ENCODE peak calls at places on chromosomes 12 and 14, in seven cellular contexts. Z is HepG2; S is ascending aorta; E is testis; C is K562; I is H1; V is CD8-positive, alpha-beta T cell. P is an unnamed sample.
A peak's percentile ranks its signal among the peaks of the same experiment; 100 is the strongest.

GRCh38 chr14:96592591-96593388 is 90.6 kb downstream of the PAPOLA start:
- DNase-seq in Z (peak; percentile 10), S (no peak), E (peak; percentile 70), C (peak; percentile 57), I (peak; percentile 21), V (peak; percentile 18), P (peak; percentile 84)

GRCh38 chr14:55151601-55152000 is 22.5 kb downstream of the LGALS3 start:
- DNase-seq in Z (no peak), S (no peak), E (no peak), C (no peak), I (no peak), V (no peak), P (no peak)

GRCh38 chr14:68397827-68398226 is 395.0 kb downstream of the ZFP36L1 start:
- DNase-seq in Z (no peak), S (no peak), E (no peak), C (no peak), I (no peak), V (no peak), P (peak; percentile 74)

GRCh38 chr12:79409562-79409961 is 281.2 kb downstream of the PAWR start:
- DNase-seq in Z (no peak), S (no peak), E (peak; percentile 22), C (no peak), I (no peak), V (no peak), P (no peak)

GRCh38 chr14:78933948-78934524 is 763.9 kb downstream of the NRXN3 start:
- DNase-seq in Z (peak; percentile 12), S (no peak), E (no peak), C (peak; percentile 13), I (no peak), V (no peak), P (no peak)

GRCh38 chr14:68549966-68550705 is 242.7 kb downstream of the ZFP36L1 start:
- DNase-seq in Z (no peak), S (no peak), E (no peak), C (no peak), I (no peak), V (no peak), P (no peak)

GRCh38 chr14:66008631-66009030 is 477.5 kb upstream of the CCDC196 start:
- DNase-seq in Z (no peak), S (no peak), E (no peak), C (no peak), I (no peak), V (no peak), P (no peak)

GRCh38 chr12:47527816-47528215 is 178.0 kb downstream of the RPAP3 start:
- DNase-seq in Z (no peak), S (no peak), E (no peak), C (no peak), I (no peak), V (no peak), P (no peak)

GRCh38 chr12:15772405-15773018 is 16.7 kb downstream of the EPS8 start:
- DNase-seq in Z (peak; percentile 19), S (no peak), E (no peak), C (no peak), I (no peak), V (no peak), P (no peak)

GRCh38 chr14:60151715-60152114 is 13.5 kb downstream of the DHRS7 start:
- DNase-seq in Z (no peak), S (peak; percentile 89), E (peak; percentile 46), C (no peak), I (no peak), V (peak; percentile 31), P (peak; percentile 93)

DNA sequence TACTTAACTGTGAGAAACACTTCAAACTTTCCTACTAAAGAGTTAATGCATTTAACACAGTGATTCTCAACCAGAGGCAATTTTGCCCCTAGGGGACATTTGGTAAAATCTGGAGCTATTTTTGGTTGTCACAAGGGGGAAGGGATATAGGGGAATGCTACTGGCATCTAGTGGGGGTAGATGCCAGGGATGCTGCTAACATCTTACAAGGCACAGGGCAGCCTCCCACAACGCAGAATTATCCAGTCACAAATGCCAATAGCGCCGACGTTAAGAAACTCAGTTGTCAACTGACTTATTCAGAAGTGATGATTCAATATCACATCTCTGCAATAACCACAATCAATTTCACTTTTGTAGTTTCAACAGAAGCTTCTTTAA is 2.0 kb downstream of the EEA1 start:
- DNase-seq in Z (peak; percentile 29), S (no peak), E (no peak), C (no peak), I (no peak), V (no peak), P (no peak)
- TF ChIP-seq CTCF in Z (no peak), S (no peak), E (no peak), C (peak; percentile 37), I (peak; percentile 47), V (no peak), P (no peak)

GRCh38 chr12:77062846-77063461 is 2.4 kb downstream of the E2F7 start:
- DNase-seq in Z (no peak), S (no peak), E (no peak), C (peak; percentile 60), I (no peak), V (no peak), P (no peak)
- H3K36me3 ChIP-seq in Z (no peaks in the 10 kb centered on the region), S (no peaks in the 10 kb centered on the region), E (no peaks in the 10 kb centered on the region), C (peaks cover 52% of the 10 kb centered on the region), I (peaks cover 40% of the 10 kb centered on the region), V (no peaks in the 10 kb centered on the region), P (no peaks in the 10 kb centered on the region)

GRCh38 chr12:119678459-119678858 is 10.5 kb downstream of the PRKAB1 start:
- DNase-seq in Z (no peak), S (no peak), E (no peak), C (no peak), I (no peak), V (no peak), P (no peak)

GRCh38 chr12:119681953-119682352 is 14.0 kb downstream of the PRKAB1 start:
- DNase-seq in Z (no peak), S (no peak), E (no peak), C (peak; percentile 12), I (no peak), V (no peak), P (no peak)

GRCh38 chr12:119679081-119679480 is 11.1 kb downstream of the PRKAB1 start:
- DNase-seq in Z (no peak), S (no peak), E (no peak), C (no peak), I (no peak), V (no peak), P (no peak)

GRCh38 chr12:119681139-119681538 is 13.2 kb downstream of the PRKAB1 start:
- DNase-seq in Z (peak; percentile 41), S (no peak), E (no peak), C (no peak), I (no peak), V (no peak), P (no peak)

DNA sequence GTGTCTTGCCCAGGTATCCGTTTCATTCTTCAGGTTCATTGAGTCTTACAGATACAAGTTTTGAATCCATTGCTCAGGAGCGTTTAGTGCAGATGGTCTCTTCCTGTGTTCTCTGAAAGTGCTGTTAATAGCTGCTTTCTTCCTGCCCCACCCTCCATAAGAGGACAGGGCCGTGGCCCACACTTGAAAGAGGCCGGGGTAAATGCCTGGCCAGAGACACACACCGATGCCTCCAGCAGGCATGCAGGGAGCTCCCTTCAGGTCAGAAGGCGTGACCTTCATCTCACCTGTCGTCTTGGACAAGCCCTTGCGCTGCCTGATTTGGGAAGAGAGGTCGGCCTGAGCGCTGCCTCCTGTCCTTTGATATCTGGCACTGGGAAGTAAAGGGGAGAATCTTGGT is 11.6 kb downstream of the PRKAB1 start:
- DNase-seq in Z (no peak), S (no peak), E (no peak), C (no peak), I (no peak), V (no peak), P (no peak)
- H3K4me1 ChIP-seq in Z (peaks cover 64% of the 10 kb centered on the region), S (no peaks in the 10 kb centered on the region), E (peaks cover 4% of the 10 kb centered on the region), C (no peaks in the 10 kb centered on the region), I (peaks cover 4% of the 10 kb centered on the region), V (no peaks in the 10 kb centered on the region), P (peaks cover 50% of the 10 kb centered on the region)

DNA sequence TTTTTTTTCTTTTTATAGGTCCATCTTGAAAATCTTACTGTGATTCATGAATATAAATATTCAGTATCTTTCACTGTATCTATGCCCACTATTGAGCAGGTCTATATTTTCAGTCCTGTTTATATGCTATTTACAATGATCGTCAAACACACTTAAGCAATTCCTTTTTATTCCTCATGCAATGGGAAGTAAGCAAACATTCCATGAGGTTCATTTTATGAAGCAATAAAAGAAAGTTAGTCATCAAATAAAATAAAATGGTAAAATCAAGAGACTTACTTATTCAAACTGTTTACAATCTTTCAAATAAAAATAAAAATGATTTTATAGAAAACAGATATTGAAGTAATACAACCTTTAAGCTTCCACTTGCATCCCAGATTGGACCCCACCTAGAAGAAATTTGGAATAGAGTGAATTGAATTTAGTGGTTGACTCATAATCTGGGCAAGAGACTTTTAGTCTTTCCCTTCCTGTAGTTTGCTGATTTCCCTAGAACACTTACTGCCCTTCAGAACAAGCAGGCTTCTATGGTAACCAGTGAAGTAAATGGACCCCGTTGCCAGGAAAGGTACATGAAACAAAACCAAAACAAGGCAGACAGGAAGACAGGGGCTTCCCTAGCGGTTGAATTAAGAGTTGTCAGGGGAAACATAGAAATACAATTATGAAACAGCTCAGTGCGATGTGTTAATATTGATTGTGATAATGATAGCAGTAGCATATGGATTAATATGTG is 241.0 kb upstream of the ATP2B1 start:
- DNase-seq in Z (peak; percentile 9), S (peak; percentile 67), E (no peak), C (peak; percentile 6), I (no peak), V (peak; percentile 23), P (no peak)
- TF ChIP-seq CTCF in Z (no peak), S (peak; percentile 8), E (no peak), C (no peak), I (no peak), V (peak; percentile 45), P (peak; percentile 65)

DNA sequence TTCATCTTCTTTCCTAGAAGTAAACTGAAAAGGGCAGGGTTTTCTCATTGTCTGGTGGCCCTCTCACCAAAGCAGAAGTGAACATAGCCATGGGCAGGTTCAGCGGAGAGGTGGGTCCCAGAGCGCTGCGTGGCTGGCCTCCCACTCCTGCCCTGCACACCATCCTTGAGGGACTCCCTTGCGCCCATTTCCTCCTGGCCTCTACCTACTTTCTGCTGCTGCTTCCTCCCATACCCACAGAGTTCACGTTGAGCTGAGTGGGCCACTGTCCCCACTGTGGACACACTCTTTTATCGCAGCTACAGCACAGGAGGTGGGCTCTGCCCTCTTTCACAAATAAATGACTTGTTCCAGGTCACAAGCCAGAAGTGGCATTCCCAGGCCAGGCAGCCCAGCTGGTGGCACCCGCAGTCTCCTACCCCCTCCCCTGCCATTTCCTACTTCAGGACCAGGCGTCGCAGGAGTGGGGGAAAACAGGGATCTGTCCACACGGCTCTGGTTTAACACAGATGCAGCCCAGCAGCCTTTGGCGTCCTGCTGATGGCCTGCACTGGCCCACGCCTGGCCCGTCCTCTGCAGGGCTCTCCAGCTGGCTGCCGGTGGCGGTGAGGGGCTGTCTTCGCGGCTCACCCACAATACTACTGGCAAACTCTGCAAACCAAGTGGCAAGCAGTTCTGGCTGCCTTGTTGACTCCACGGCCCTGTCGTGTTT is 4.9 kb downstream of the SIVA1 start:
- DNase-seq in Z (no peak), S (no peak), E (no peak), C (no peak), I (no peak), V (no peak), P (no peak)
- H3K36me3 ChIP-seq in Z (peaks cover 15% of the 10 kb centered on the region), S (peaks cover 62% of the 10 kb centered on the region), E (no peaks in the 10 kb centered on the region), C (peaks cover 56% of the 10 kb centered on the region), I (peaks cover 28% of the 10 kb centered on the region), V (peaks cover 37% of the 10 kb centered on the region), P (peaks cover 60% of the 10 kb centered on the region)